ENCODE peak calls at places on chromosomes 4 and X, in nine cellular contexts. One of them, this sample, is unnamed.

GRCh38 chrX:19602866-19603620 is 87.7 kb upstream of the MAP3K15 start:
- DNase-seq in A673: no peak
- DNase-seq in transverse colon: no peak
- DNase-seq in neural crest cell: no peak
- DNase-seq in astrocyte: peak; percentile 76
- DNase-seq in natural killer cell: no peak
- DNase-seq in endodermal cell: no peak
- DNase-seq in Peyer's patch: no peak
- DNase-seq in cardiac muscle cell: peak; percentile 25
- DNase-seq in this sample: no peak

GRCh38 chr4:156252300-156253016 is 298.8 kb upstream of the CTSO start:
- DNase-seq in astrocyte: peak; percentile 51
- DNase-seq in Peyer's patch: no peak
- DNase-seq in natural killer cell: no peak
- DNase-seq in A673: no peak
- DNase-seq in endodermal cell: no peak
- DNase-seq in cardiac muscle cell: peak; percentile 21
- DNase-seq in transverse colon: no peak
- DNase-seq in neural crest cell: no peak
- DNase-seq in this sample: no peak

GRCh38 chr4:78864405-78865024 is 74.7 kb downstream of the PAQR3 start:
- DNase-seq in A673: peak; percentile 66
- DNase-seq in cardiac muscle cell: peak; percentile 90
- DNase-seq in Peyer's patch: no peak
- DNase-seq in natural killer cell: no peak
- DNase-seq in astrocyte: peak; percentile 62
- DNase-seq in endodermal cell: no peak
- DNase-seq in transverse colon: no peak
- DNase-seq in neural crest cell: no peak
- DNase-seq in this sample: no peak

GRCh38 chr4:166422475-166422874 is 549.4 kb downstream of the TLL1 start:
- DNase-seq in natural killer cell: no peak
- DNase-seq in endodermal cell: no peak
- DNase-seq in Peyer's patch: no peak
- DNase-seq in neural crest cell: no peak
- DNase-seq in transverse colon: no peak
- DNase-seq in cardiac muscle cell: peak; percentile 57
- DNase-seq in astrocyte: peak; percentile 89
- DNase-seq in A673: no peak
- DNase-seq in this sample: no peak

GRCh38 chrX:77447339-77448149 is at the start of gene FGF16:
- DNase-seq in transverse colon: no peak
- DNase-seq in endodermal cell: peak; percentile 66
- DNase-seq in cardiac muscle cell: no peak
- DNase-seq in Peyer's patch: no peak
- DNase-seq in natural killer cell: no peak
- DNase-seq in A673: no peak
- DNase-seq in astrocyte: no peak
- DNase-seq in neural crest cell: no peak
- DNase-seq in this sample: no peak

GRCh38 chrX:18491601-18492000 is 66.2 kb downstream of the CDKL5 start:
- DNase-seq in transverse colon: no peak
- DNase-seq in endodermal cell: no peak
- DNase-seq in cardiac muscle cell: no peak
- DNase-seq in natural killer cell: no peak
- DNase-seq in Peyer's patch: no peak
- DNase-seq in A673: no peak
- DNase-seq in neural crest cell: no peak
- DNase-seq in astrocyte: no peak
- DNase-seq in this sample: no peak

GRCh38 chr4:141081921-141082381 is 51.3 kb downstream of the RNF150 start:
- DNase-seq in transverse colon: no peak
- DNase-seq in natural killer cell: no peak
- DNase-seq in Peyer's patch: no peak
- DNase-seq in endodermal cell: no peak
- DNase-seq in cardiac muscle cell: no peak
- DNase-seq in neural crest cell: no peak
- DNase-seq in A673: peak; percentile 73
- DNase-seq in astrocyte: no peak
- DNase-seq in this sample: no peak

GRCh38 chrX:826026-826425 is 195.4 kb downstream of the SHOX start:
- DNase-seq in cardiac muscle cell: no peak
- DNase-seq in neural crest cell: no peak
- DNase-seq in natural killer cell: no peak
- DNase-seq in transverse colon: no peak
- DNase-seq in Peyer's patch: no peak
- DNase-seq in endodermal cell: no peak
- DNase-seq in A673: no peak
- DNase-seq in astrocyte: no peak
- DNase-seq in this sample: no peak

GRCh38 chr4:15636818-15637217 is 18.3 kb downstream of the FBXL5 start:
- DNase-seq in Peyer's patch: no peak
- DNase-seq in A673: no peak
- DNase-seq in endodermal cell: no peak
- DNase-seq in natural killer cell: no peak
- DNase-seq in neural crest cell: no peak
- DNase-seq in cardiac muscle cell: no peak
- DNase-seq in astrocyte: no peak
- DNase-seq in transverse colon: no peak
- DNase-seq in this sample: no peak
- TF ChIP-seq CTCF in Peyer's patch: no peak
- TF ChIP-seq CTCF in A673: no peak
- TF ChIP-seq CTCF in endodermal cell: no peak
- TF ChIP-seq CTCF in natural killer cell: no peak
- TF ChIP-seq CTCF in neural crest cell: no peak
- TF ChIP-seq CTCF in cardiac muscle cell: no peak
- TF ChIP-seq CTCF in astrocyte: no peak
- TF ChIP-seq CTCF in transverse colon: no peak
- TF ChIP-seq CTCF in this sample: no peak

GRCh38 chrX:97446298-97446882 is 562.7 kb downstream of the RPA4 start:
- DNase-seq in neural crest cell: no peak
- DNase-seq in endodermal cell: no peak
- DNase-seq in Peyer's patch: no peak
- DNase-seq in natural killer cell: no peak
- DNase-seq in cardiac muscle cell: peak; percentile 17
- DNase-seq in A673: peak; percentile 15
- DNase-seq in astrocyte: peak; percentile 1
- DNase-seq in transverse colon: no peak
- DNase-seq in this sample: no peak
- TF ChIP-seq CTCF in neural crest cell: peak; percentile 63
- TF ChIP-seq CTCF in endodermal cell: peak; percentile 80
- TF ChIP-seq CTCF in Peyer's patch: no peak
- TF ChIP-seq CTCF in natural killer cell: no peak
- TF ChIP-seq CTCF in cardiac muscle cell: peak; percentile 30
- TF ChIP-seq CTCF in A673: peak; percentile 57
- TF ChIP-seq CTCF in astrocyte: no peak
- TF ChIP-seq CTCF in transverse colon: no peak
- TF ChIP-seq CTCF in this sample: no peak

GRCh38 chr4:2142630-2143427 is 83.7 kb downstream of the NAT8L start:
- DNase-seq in astrocyte: peak; percentile 26
- DNase-seq in neural crest cell: no peak
- DNase-seq in cardiac muscle cell: peak; percentile 74
- DNase-seq in transverse colon: no peak
- DNase-seq in natural killer cell: no peak
- DNase-seq in endodermal cell: no peak
- DNase-seq in A673: peak; percentile 66
- DNase-seq in Peyer's patch: no peak
- DNase-seq in this sample: no peak
- TF ChIP-seq CTCF in astrocyte: no peak
- TF ChIP-seq CTCF in neural crest cell: no peak
- TF ChIP-seq CTCF in cardiac muscle cell: no peak
- TF ChIP-seq CTCF in transverse colon: no peak
- TF ChIP-seq CTCF in natural killer cell: no peak
- TF ChIP-seq CTCF in endodermal cell: no peak
- TF ChIP-seq CTCF in A673: no peak
- TF ChIP-seq CTCF in Peyer's patch: no peak
- TF ChIP-seq CTCF in this sample: no peak

GRCh38 chr4:184400891-184401290 is 73.5 kb downstream of the IRF2 start:
- DNase-seq in neural crest cell: no peak
- DNase-seq in A673: no peak
- DNase-seq in Peyer's patch: no peak
- DNase-seq in transverse colon: no peak
- DNase-seq in cardiac muscle cell: no peak
- DNase-seq in astrocyte: peak; percentile 20
- DNase-seq in natural killer cell: no peak
- DNase-seq in endodermal cell: no peak
- DNase-seq in this sample: no peak

GRCh38 chr4:184398741-184399504 is 75.4 kb downstream of the IRF2 start:
- DNase-seq in astrocyte: no peak
- DNase-seq in neural crest cell: no peak
- DNase-seq in cardiac muscle cell: no peak
- DNase-seq in transverse colon: no peak
- DNase-seq in endodermal cell: peak; percentile 31
- DNase-seq in natural killer cell: no peak
- DNase-seq in A673: no peak
- DNase-seq in Peyer's patch: no peak
- DNase-seq in this sample: no peak

GRCh38 chr4:184401397-184402171 is 72.8 kb downstream of the IRF2 start:
- DNase-seq in A673: no peak
- DNase-seq in endodermal cell: peak; percentile 59
- DNase-seq in natural killer cell: no peak
- DNase-seq in astrocyte: peak; percentile 54
- DNase-seq in Peyer's patch: no peak
- DNase-seq in cardiac muscle cell: no peak
- DNase-seq in neural crest cell: peak; percentile 5
- DNase-seq in transverse colon: no peak
- DNase-seq in this sample: no peak

GRCh38 chr4:184399505-184399893 is 74.9 kb downstream of the IRF2 start:
- DNase-seq in Peyer's patch: no peak
- DNase-seq in endodermal cell: peak; percentile 1
- DNase-seq in astrocyte: no peak
- DNase-seq in transverse colon: no peak
- DNase-seq in A673: no peak
- DNase-seq in natural killer cell: no peak
- DNase-seq in cardiac muscle cell: no peak
- DNase-seq in neural crest cell: no peak
- DNase-seq in this sample: no peak

DNA sequence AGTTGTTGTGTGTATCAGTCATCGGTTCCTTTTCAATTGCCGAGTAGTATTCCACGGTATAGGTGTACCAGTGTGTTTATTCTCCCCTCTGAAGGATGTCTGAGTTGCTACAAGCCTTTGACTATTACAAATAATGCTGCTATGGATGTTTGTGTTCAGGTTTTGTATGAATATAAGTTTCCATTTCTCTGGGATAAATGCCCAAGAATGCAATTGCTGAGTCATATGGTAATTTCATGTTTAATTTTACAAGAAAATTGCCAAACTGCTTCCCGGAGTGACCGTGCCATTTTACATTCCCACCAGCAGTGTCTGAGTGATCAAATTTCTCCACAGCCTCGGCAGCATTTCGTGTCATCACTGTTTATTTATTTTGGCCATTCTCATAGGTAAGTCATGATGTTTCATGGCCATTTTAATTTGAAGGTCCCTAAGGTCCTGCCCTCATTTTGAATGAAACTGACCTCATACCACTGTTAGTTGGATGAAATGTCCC is 73.9 kb downstream of the IRF2 start:
- DNase-seq in transverse colon: no peak
- DNase-seq in cardiac muscle cell: peak; percentile 93
- DNase-seq in astrocyte: peak; percentile 88
- DNase-seq in endodermal cell: no peak
- DNase-seq in neural crest cell: no peak
- DNase-seq in A673: peak; percentile 58
- DNase-seq in Peyer's patch: no peak
- DNase-seq in natural killer cell: no peak
- DNase-seq in this sample: no peak
- TF ChIP-seq CTCF in transverse colon: no peak
- TF ChIP-seq CTCF in cardiac muscle cell: peak; percentile 34
- TF ChIP-seq CTCF in astrocyte: peak; percentile 51
- TF ChIP-seq CTCF in endodermal cell: no peak
- TF ChIP-seq CTCF in neural crest cell: no peak
- TF ChIP-seq CTCF in A673: no peak
- TF ChIP-seq CTCF in Peyer's patch: no peak
- TF ChIP-seq CTCF in natural killer cell: no peak
- TF ChIP-seq CTCF in this sample: no peak

GRCh38 chrX:130539721-130540321 is 138.0 kb downstream of the RBMX2 start:
- DNase-seq in transverse colon: peak; percentile 34
- DNase-seq in astrocyte: peak; percentile 4
- DNase-seq in cardiac muscle cell: peak; percentile 68
- DNase-seq in neural crest cell: peak; percentile 57
- DNase-seq in A673: peak; percentile 57
- DNase-seq in endodermal cell: peak; percentile 72
- DNase-seq in natural killer cell: no peak
- DNase-seq in Peyer's patch: no peak
- DNase-seq in this sample: peak; percentile 7
- TF ChIP-seq CTCF in transverse colon: peak; percentile 43
- TF ChIP-seq CTCF in astrocyte: peak; percentile 57
- TF ChIP-seq CTCF in cardiac muscle cell: peak; percentile 66
- TF ChIP-seq CTCF in neural crest cell: peak; percentile 86
- TF ChIP-seq CTCF in A673: peak; percentile 83
- TF ChIP-seq CTCF in endodermal cell: peak; percentile 94
- TF ChIP-seq CTCF in natural killer cell: peak; percentile 56
- TF ChIP-seq CTCF in Peyer's patch: peak; percentile 48
- TF ChIP-seq CTCF in this sample: peak; percentile 20

DNA sequence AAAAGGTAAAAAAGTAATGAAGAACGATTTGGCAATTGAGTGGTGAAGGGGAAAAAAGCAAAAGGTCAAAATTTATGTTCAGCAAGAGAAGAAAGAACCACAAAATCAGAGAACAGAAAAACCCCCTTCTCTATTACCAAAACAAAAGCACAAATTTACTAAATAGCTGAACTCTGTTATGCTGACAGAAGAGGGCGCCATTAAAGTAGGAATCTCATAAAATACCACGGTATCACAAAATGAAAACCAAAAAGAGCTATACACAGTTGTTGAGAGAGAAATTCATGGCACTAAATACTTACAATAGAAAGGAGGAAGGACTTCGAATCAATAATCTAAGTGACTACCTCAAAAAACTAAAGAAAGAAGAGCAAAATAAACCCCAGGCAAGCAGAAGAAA is 69.6 kb upstream of the CXorf66 start:
- DNase-seq in astrocyte: no peak
- DNase-seq in transverse colon: no peak
- DNase-seq in Peyer's patch: no peak
- DNase-seq in endodermal cell: no peak
- DNase-seq in A673: peak; percentile 56
- DNase-seq in neural crest cell: no peak
- DNase-seq in cardiac muscle cell: peak; percentile 0
- DNase-seq in natural killer cell: no peak
- DNase-seq in this sample: no peak
- TF ChIP-seq CTCF in astrocyte: peak; percentile 14
- TF ChIP-seq CTCF in transverse colon: no peak
- TF ChIP-seq CTCF in Peyer's patch: peak; percentile 47
- TF ChIP-seq CTCF in endodermal cell: peak; percentile 80
- TF ChIP-seq CTCF in A673: peak; percentile 70
- TF ChIP-seq CTCF in neural crest cell: peak; percentile 68
- TF ChIP-seq CTCF in cardiac muscle cell: no peak
- TF ChIP-seq CTCF in natural killer cell: no peak
- TF ChIP-seq CTCF in this sample: no peak